ENCODE peak calls at places on chromosome 13, in seven cellular contexts. Z is ascending aorta, S is nephron progenitor cell, R is HFFc6, T is heart right ventricle, E is AG09319, G is cardiac fibroblast. U is an unnamed sample.

GRCh38 chr13:46662690-46663089 is 109.7 kb downstream of the LRCH1 start:
- DNase-seq in R (no peak), Z (no peak), T (no peak), G (no peak), E (no peak), S (no peak), U (no peak)

GRCh38 chr13:41905600-41906254 is 55.2 kb downstream of the VWA8 start:
- DNase-seq in T (no peak), G (peak; percentile 55), S (no peak), E (peak; percentile 30), Z (no peak), R (peak; percentile 51), U (no peak)

GRCh38 chr13:110341445-110342247 is 34.6 kb downstream of the COL4A2 start:
- DNase-seq in Z (no peak), S (no peak), R (no peak), G (peak; percentile 78), T (peak; percentile 68), E (no peak), U (no peak)

GRCh38 chr13:74554581-74555290 is 420.5 kb upstream of the KLF12 start:
- DNase-seq in Z (no peak), E (no peak), S (no peak), R (no peak), G (no peak), T (no peak), U (no peak)

GRCh38 chr13:45224181-45224580 is 23.3 kb upstream of the KCTD4 start:
- DNase-seq in R (peak; percentile 47), G (no peak), E (no peak), Z (no peak), T (no peak), S (no peak), U (no peak)

GRCh38 chr13:106088094-106088493 is 447.4 kb downstream of the EFNB2 start:
- DNase-seq in E (no peak), Z (no peak), G (no peak), T (no peak), S (no peak), R (no peak), U (no peak)

GRCh38 chr13:113058988-113059850 is 46.4 kb upstream of the F7 start:
- DNase-seq in G (no peak), T (no peak), E (no peak), R (no peak), S (no peak), Z (no peak), U (no peak)

GRCh38 chr13:77696006-77696862 is 1.3 kb upstream of the SLAIN1 start:
- DNase-seq in Z (no peak), S (no peak), G (no peak), R (no peak), T (no peak), E (no peak), U (no peak)

GRCh38 chr13:29359181-29359580 is 236.3 kb downstream of the SLC7A1 start:
- DNase-seq in E (no peak), T (no peak), Z (no peak), S (no peak), R (no peak), G (no peak), U (no peak)

DNA sequence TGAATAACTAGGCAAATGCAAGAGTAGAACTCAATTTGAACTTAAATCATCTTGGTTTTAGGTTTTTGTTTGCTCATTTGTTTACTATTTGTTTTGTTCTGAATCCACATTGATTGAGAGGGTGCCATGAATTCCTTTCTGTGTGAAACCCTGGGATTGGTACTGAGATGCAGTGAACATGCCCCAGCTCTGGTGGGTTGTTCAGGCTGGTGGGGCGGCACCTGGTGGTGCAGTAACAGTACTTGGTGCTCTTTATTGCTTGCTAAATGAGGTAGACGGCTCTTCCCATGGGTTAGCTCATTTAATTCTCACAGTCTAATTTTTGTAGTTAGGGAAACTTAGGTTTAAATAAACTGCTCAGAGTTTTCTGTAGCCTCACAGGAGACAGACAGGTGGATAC is 48.4 kb downstream of the WASF3 start:
- DNase-seq in E (no peak), Z (no peak), G (no peak), T (no peak), R (no peak), S (no peak), U (no peak)
- TF ChIP-seq CTCF in E (no peak), Z (no peak), G (no peak), T (no peak), R (peak; percentile 37), S (no peak), U (no peak)

DNA sequence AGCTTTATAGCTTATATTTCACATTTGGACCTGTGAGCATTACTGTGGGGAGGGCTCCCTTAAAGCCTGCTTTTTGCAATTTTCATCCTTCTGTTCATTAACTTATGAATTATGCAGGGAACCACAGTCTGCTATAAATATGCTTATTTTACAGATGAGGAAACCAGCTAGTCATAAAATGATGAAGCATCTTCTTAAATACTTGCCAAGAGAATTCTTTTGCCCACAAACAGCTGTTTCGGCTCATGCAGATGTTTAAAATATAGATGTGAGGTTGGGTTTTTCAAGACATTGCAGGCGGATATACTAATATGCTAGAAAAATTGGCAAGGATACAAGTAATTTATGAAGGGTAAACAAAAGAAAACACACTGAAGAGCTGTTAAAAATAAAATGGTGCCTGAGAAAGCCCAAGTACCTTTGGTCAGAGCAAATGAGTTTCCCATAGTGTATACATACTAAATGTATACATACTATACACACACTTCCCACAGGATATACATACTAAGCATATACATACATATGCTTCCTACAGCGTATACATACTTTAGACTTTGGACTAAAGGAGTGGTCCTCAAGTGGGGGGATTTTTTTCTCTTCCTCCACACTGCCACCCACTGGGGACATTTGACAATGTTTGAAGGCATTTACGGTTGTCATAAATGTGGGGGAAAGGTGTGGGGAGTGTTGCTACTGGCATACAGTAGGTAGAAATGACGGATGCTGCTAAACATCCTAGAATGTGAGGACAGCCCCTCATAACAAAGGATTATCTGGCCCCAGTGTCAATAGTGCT is 164.9 kb upstream of the CSNK1A1L start:
- DNase-seq in E (no peak), R (no peak), S (no peak), T (no peak), G (no peak), Z (no peak), U (no peak)
- TF ChIP-seq CTCF in E (no peak), R (peak; percentile 22), S (no peak), T (no peak), G (no peak), Z (no peak), U (no peak)

DNA sequence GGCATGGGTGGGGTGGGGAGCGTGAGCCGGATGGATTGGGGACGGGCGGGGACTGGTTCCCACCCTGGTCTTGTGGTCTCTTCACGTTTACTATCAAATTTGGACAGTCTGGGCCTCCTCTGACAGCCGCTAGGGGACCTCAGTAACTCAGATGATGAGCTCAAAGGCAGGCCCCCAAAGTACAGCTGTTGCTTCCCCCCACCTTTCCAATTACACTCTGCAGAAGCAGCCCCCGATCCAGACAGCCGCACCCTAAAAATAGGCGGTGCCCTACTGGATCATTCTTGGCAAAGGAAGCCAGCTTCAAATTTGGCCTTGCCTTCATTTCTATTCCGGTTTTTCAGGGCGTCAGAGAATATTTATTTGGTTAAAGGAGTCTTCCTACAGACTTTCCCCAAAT is 1.9 kb upstream of the FOXO1 start:
- DNase-seq in S (peak; percentile 13), T (peak; percentile 42), G (peak; percentile 36), R (no peak), E (no peak), Z (no peak), U (no peak)
- TF ChIP-seq CTCF in S (peak; percentile 26), T (peak; percentile 54), G (peak; percentile 62), R (peak; percentile 6), E (peak; percentile 36), Z (no peak), U (no peak)

DNA sequence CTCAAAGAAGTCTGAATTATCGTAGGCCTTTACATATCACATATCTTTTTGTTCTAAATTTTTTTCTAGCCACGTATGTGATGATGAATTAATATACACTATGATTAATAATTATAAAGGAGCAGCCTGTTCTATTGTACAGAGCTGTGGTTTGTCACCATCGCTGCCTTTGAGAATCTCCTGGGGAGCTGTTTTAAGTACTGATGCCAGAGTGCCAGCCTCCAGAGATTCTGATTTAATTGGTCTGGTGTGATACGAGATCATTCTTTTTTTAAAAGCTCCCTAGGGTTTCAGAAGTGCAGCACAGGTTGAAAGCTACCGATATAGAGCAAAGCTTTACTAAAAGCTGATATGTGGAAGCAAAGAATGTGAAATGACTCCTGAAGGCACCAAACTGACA is 314.6 kb downstream of the ITGBL1 start:
- DNase-seq in E (no peak), G (no peak), R (no peak), T (no peak), Z (no peak), S (no peak), U (no peak)
- TF ChIP-seq CTCF in E (no peak), G (no peak), R (no peak), T (no peak), Z (no peak), S (no peak), U (no peak)

DNA sequence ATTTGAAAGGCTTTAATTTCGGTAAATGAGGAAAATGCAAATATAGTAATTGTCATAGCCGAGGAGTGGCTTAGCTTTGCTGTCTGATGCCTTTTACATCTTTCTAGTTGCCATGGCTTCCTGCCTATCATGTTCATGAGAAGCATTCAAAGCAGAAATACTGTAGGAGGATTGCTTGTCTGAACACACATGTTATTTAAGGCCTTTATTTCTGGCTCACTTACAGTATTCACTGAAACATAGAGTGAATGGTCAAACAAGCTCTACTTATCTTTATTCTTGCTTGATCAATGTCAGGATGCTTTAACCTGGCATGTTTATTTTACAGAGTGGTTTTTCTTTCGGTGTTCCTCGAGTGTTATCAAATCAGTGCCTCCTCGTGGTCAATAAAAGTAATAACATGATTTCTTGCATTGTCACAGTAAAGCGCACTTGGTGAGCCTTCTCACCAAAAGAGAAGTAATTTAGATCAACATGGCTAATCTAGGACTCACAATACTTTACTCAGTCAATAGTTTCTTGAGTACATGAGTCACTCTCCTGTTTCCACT is 73.5 kb upstream of the PCDH17 start:
- DNase-seq in T (no peak), E (no peak), G (peak; percentile 9), S (no peak), R (no peak), Z (no peak), U (no peak)
- TF ChIP-seq CTCF in T (no peak), E (no peak), G (no peak), S (peak; percentile 41), R (no peak), Z (no peak), U (peak; percentile 68)

U was measured in mesothelial cell of epicardium.